ENCODE peak calls at places on chromosomes 7 and 10, in five cellular contexts. One of them, this sample, is unnamed.

GRCh38 chr10:10865913-10866312 is 151.8 kb upstream of the CELF2 start:
- DNase-seq in fibroblast of the aortic adventitia: no peak
- DNase-seq in astrocyte: no peak
- DNase-seq in thoracic aorta: no peak
- DNase-seq in natural killer cell: no peak
- DNase-seq in this sample: peak; percentile 72

GRCh38 chr10:79244068-79244442 is 103.2 kb upstream of the PPIF start:
- DNase-seq in fibroblast of the aortic adventitia: no peak
- DNase-seq in thoracic aorta: no peak
- DNase-seq in natural killer cell: no peak
- DNase-seq in astrocyte: no peak
- DNase-seq in this sample: no peak

GRCh38 chr7:2953588-2954407 is 89.9 kb downstream of the CARD11 start:
- DNase-seq in astrocyte: no peak
- DNase-seq in natural killer cell: peak; percentile 46
- DNase-seq in fibroblast of the aortic adventitia: no peak
- DNase-seq in thoracic aorta: no peak
- DNase-seq in this sample: no peak

GRCh38 chr10:70913546-70914240 is 25.3 kb upstream of the PCBD1 start:
- DNase-seq in fibroblast of the aortic adventitia: no peak
- DNase-seq in thoracic aorta: no peak
- DNase-seq in astrocyte: no peak
- DNase-seq in natural killer cell: no peak
- DNase-seq in this sample: no peak

GRCh38 chr7:29723599-29723998 is 82.7 kb upstream of the WIPF3 start:
- DNase-seq in fibroblast of the aortic adventitia: peak; percentile 59
- DNase-seq in astrocyte: peak; percentile 73
- DNase-seq in natural killer cell: no peak
- DNase-seq in thoracic aorta: no peak
- DNase-seq in this sample: peak; percentile 8

GRCh38 chr10:66917104-66917503 is 8.7 kb upstream of the LRRTM3 start:
- DNase-seq in natural killer cell: no peak
- DNase-seq in fibroblast of the aortic adventitia: no peak
- DNase-seq in astrocyte: no peak
- DNase-seq in thoracic aorta: no peak
- DNase-seq in this sample: no peak

GRCh38 chr10:15068802-15069201 is 19.8 kb downstream of the ACBD7 start:
- DNase-seq in natural killer cell: no peak
- DNase-seq in thoracic aorta: no peak
- DNase-seq in astrocyte: peak; percentile 3
- DNase-seq in fibroblast of the aortic adventitia: peak; percentile 55
- DNase-seq in this sample: peak; percentile 33

GRCh38 chr7:100435401-100436304 is 644 bp downstream of the PPP1R35 start:
- DNase-seq in fibroblast of the aortic adventitia: no peak
- DNase-seq in natural killer cell: peak; percentile 33
- DNase-seq in astrocyte: no peak
- DNase-seq in thoracic aorta: no peak
- DNase-seq in this sample: no peak

GRCh38 chr7:13117103-13117502 is 429.7 kb downstream of the ARL4A start:
- DNase-seq in thoracic aorta: no peak
- DNase-seq in astrocyte: no peak
- DNase-seq in fibroblast of the aortic adventitia: peak; percentile 41
- DNase-seq in natural killer cell: no peak
- DNase-seq in this sample: no peak

GRCh38 chr7:70356975-70357374 is 758.7 kb downstream of the AUTS2 start:
- DNase-seq in natural killer cell: no peak
- DNase-seq in fibroblast of the aortic adventitia: no peak
- DNase-seq in astrocyte: no peak
- DNase-seq in thoracic aorta: no peak
- DNase-seq in this sample: no peak

GRCh38 chr7:76386691-76387260 is 22.7 kb downstream of the SSC4D start:
- DNase-seq in thoracic aorta: no peak
- DNase-seq in astrocyte: peak; percentile 33
- DNase-seq in fibroblast of the aortic adventitia: peak; percentile 52
- DNase-seq in natural killer cell: no peak
- DNase-seq in this sample: no peak

GRCh38 chr10:19169684-19170083 is 121.1 kb downstream of the MALRD1 start:
- DNase-seq in astrocyte: peak; percentile 54
- DNase-seq in fibroblast of the aortic adventitia: peak; percentile 23
- DNase-seq in thoracic aorta: no peak
- DNase-seq in natural killer cell: no peak
- DNase-seq in this sample: no peak

GRCh38 chr10:126208736-126209317 is 179.4 kb downstream of the ADAM12 start:
- DNase-seq in thoracic aorta: no peak
- DNase-seq in astrocyte: peak; percentile 69
- DNase-seq in fibroblast of the aortic adventitia: peak; percentile 67
- DNase-seq in natural killer cell: no peak
- DNase-seq in this sample: no peak

GRCh38 chr10:88028072-88028471 is 164.6 kb downstream of the PTEN start:
- DNase-seq in natural killer cell: no peak
- DNase-seq in astrocyte: no peak
- DNase-seq in thoracic aorta: no peak
- DNase-seq in fibroblast of the aortic adventitia: no peak
- DNase-seq in this sample: no peak

GRCh38 chr7:111827863-111828504 is 265.7 kb upstream of the IMMP2L start:
- DNase-seq in fibroblast of the aortic adventitia: peak; percentile 47
- DNase-seq in thoracic aorta: no peak
- DNase-seq in astrocyte: peak; percentile 68
- DNase-seq in natural killer cell: no peak
- DNase-seq in this sample: peak; percentile 65

GRCh38 chr10:44911081-44911540 is at the start of gene TMEM72:
- DNase-seq in astrocyte: no peak
- DNase-seq in fibroblast of the aortic adventitia: no peak
- DNase-seq in thoracic aorta: no peak
- DNase-seq in natural killer cell: no peak
- DNase-seq in this sample: no peak

GRCh38 chr10:43862756-43863155 is 214.1 kb upstream of the ZNF32 start:
- DNase-seq in astrocyte: no peak
- DNase-seq in fibroblast of the aortic adventitia: no peak
- DNase-seq in natural killer cell: no peak
- DNase-seq in thoracic aorta: no peak
- DNase-seq in this sample: no peak

GRCh38 chr10:48455392-48456151 is 149.1 kb downstream of the MAPK8 start:
- DNase-seq in astrocyte: no peak
- DNase-seq in fibroblast of the aortic adventitia: no peak
- DNase-seq in thoracic aorta: no peak
- DNase-seq in natural killer cell: peak; percentile 4
- DNase-seq in this sample: no peak

GRCh38 chr7:87427289-87427688 is 48.2 kb downstream of the ABCB4 start:
- DNase-seq in fibroblast of the aortic adventitia: no peak
- DNase-seq in natural killer cell: no peak
- DNase-seq in thoracic aorta: no peak
- DNase-seq in astrocyte: no peak
- DNase-seq in this sample: no peak

GRCh38 chr7:158124671-158125079 is 462.9 kb downstream of the PTPRN2 start:
- DNase-seq in natural killer cell: no peak
- DNase-seq in thoracic aorta: no peak
- DNase-seq in astrocyte: no peak
- DNase-seq in fibroblast of the aortic adventitia: no peak
- DNase-seq in this sample: no peak

GRCh38 chr7:133053321-133053891 is 28.5 kb downstream of the CHCHD3 start:
- DNase-seq in thoracic aorta: peak; percentile 29
- DNase-seq in fibroblast of the aortic adventitia: peak; percentile 97
- DNase-seq in natural killer cell: no peak
- DNase-seq in astrocyte: peak; percentile 99
- DNase-seq in this sample: peak; percentile 58

GRCh38 chr7:99625321-99625720 is 8.6 kb downstream of the ZSCAN25 start:
- DNase-seq in natural killer cell: no peak
- DNase-seq in fibroblast of the aortic adventitia: no peak
- DNase-seq in astrocyte: no peak
- DNase-seq in thoracic aorta: no peak
- DNase-seq in this sample: no peak

GRCh38 chr10:49609283-49610014 is 661 bp upstream of the SLC18A3 start:
- DNase-seq in thoracic aorta: no peak
- DNase-seq in fibroblast of the aortic adventitia: no peak
- DNase-seq in natural killer cell: no peak
- DNase-seq in astrocyte: no peak
- DNase-seq in this sample: no peak

GRCh38 chr10:63477927-63478326 is 12.2 kb upstream of the JMJD1C start:
- DNase-seq in astrocyte: no peak
- DNase-seq in thoracic aorta: no peak
- DNase-seq in fibroblast of the aortic adventitia: no peak
- DNase-seq in natural killer cell: no peak
- DNase-seq in this sample: no peak

GRCh38 chr10:112240441-112240840 is 42.8 kb upstream of the TECTB start:
- DNase-seq in thoracic aorta: no peak
- DNase-seq in astrocyte: no peak
- DNase-seq in natural killer cell: no peak
- DNase-seq in fibroblast of the aortic adventitia: no peak
- DNase-seq in this sample: no peak

GRCh38 chr10:6918305-6918704 is 338.2 kb upstream of the PRKCQ start:
- DNase-seq in thoracic aorta: no peak
- DNase-seq in astrocyte: no peak
- DNase-seq in fibroblast of the aortic adventitia: no peak
- DNase-seq in natural killer cell: peak; percentile 65
- DNase-seq in this sample: no peak

GRCh38 chr10:81570878-81571794 is 303.9 kb upstream of the NRG3 start:
- DNase-seq in thoracic aorta: no peak
- DNase-seq in fibroblast of the aortic adventitia: no peak
- DNase-seq in natural killer cell: no peak
- DNase-seq in astrocyte: no peak
- DNase-seq in this sample: no peak

GRCh38 chr10:124983321-124983720 is 41.4 kb downstream of the ZRANB1 start:
- DNase-seq in fibroblast of the aortic adventitia: no peak
- DNase-seq in thoracic aorta: no peak
- DNase-seq in natural killer cell: no peak
- DNase-seq in astrocyte: peak; percentile 32
- DNase-seq in this sample: no peak

GRCh38 chr7:113770146-113770738 is 148.6 kb downstream of the PPP1R3A start:
- DNase-seq in thoracic aorta: no peak
- DNase-seq in fibroblast of the aortic adventitia: no peak
- DNase-seq in astrocyte: no peak
- DNase-seq in natural killer cell: no peak
- DNase-seq in this sample: no peak

GRCh38 chr10:52074505-52074904 is 239.6 kb upstream of the DKK1 start:
- DNase-seq in natural killer cell: no peak
- DNase-seq in fibroblast of the aortic adventitia: no peak
- DNase-seq in astrocyte: no peak
- DNase-seq in thoracic aorta: no peak
- DNase-seq in this sample: no peak